ENCODE peak calls at places on chromosomes 7 and 10, in ten cellular contexts. O is gastrocnemius medialis, X is colonic mucosa, H is skeletal muscle cell, L is endodermal cell, V is BE2C, Z is keratinocyte, J is ovary, D is lower lobe of right lung, I is heart left ventricle. Q is an unnamed sample.

GRCh38 chr7:2880882-2881281 is 36.8 kb upstream of the GNA12 start:
- DNase-seq in O (no peak), X (no peak), H (no peak), L (peak), V (no peak), Z (no peak), J (peak), D (no peak), I (no peak), Q (no peak)

GRCh38 chr7:39609084-39609461 is 14.3 kb upstream of the RALA start:
- DNase-seq in O (no peak), X (no peak), H (peak), L (no peak), V (peak), Z (no peak), J (no peak), D (no peak), I (no peak), Q (no peak)

GRCh38 chr10:13660545-13660920 is 73.8 kb downstream of the PRPF18 start:
- DNase-seq in O (no peak), X (no peak), H (no peak), L (no peak), V (no peak), Z (peak), J (no peak), D (no peak), I (no peak), Q (no peak)

GRCh38 chr10:6058677-6059475 is 3.3 kb downstream of the IL2RA start:
- DNase-seq in O (no peak), X (no peak), H (no peak), L (peak), V (no peak), Z (no peak), J (no peak), D (no peak), I (no peak), Q (no peak)

GRCh38 chr7:129721139-129721538 is 109.6 kb downstream of the NRF1 start:
- DNase-seq in O (no peak), X (no peak), H (no peak), L (no peak), V (no peak), Z (no peak), J (no peak), D (no peak), I (no peak), Q (no peak)

GRCh38 chr7:51318886-51319579 is 2.4 kb upstream of the COBL start:
- DNase-seq in O (no peak), X (peak), H (no peak), L (peak), V (no peak), Z (no peak), J (no peak), D (no peak), I (no peak), Q (no peak)

GRCh38 chr7:96686305-96686704 is 23.3 kb downstream of the SEM1 start:
- DNase-seq in O (no peak), X (no peak), H (no peak), L (no peak), V (no peak), Z (no peak), J (no peak), D (no peak), I (no peak), Q (no peak)

GRCh38 chr10:71421075-71421434 is 24.3 kb downstream of the CDH23 start:
- DNase-seq in O (no peak), X (no peak), H (no peak), L (peak), V (no peak), Z (no peak), J (no peak), D (no peak), I (no peak), Q (no peak)

GRCh38 chr7:148901178-148901577 is 17.1 kb upstream of the EZH2 start:
- DNase-seq in O (no peak), X (no peak), H (no peak), L (no peak), V (no peak), Z (peak), J (no peak), D (no peak), I (no peak), Q (no peak)

GRCh38 chr10:49318028-49318427 is 19.1 kb downstream of the C10orf71 start:
- DNase-seq in O (no peak), X (no peak), H (no peak), L (no peak), V (no peak), Z (no peak), J (no peak), D (no peak), I (no peak), Q (no peak)

GRCh38 chr10:114328876-114329275 is 75.4 kb downstream of the AFAP1L2 start:
- DNase-seq in O (peak), X (no peak), H (no peak), L (no peak), V (no peak), Z (no peak), J (no peak), D (no peak), I (no peak), Q (no peak)

GRCh38 chr7:70694357-70694908 is 437.5 kb upstream of the GALNT17 start:
- DNase-seq in O (no peak), X (peak), H (no peak), L (peak), V (peak), Z (no peak), J (peak), D (peak), I (peak), Q (peak)

GRCh38 chr7:94405506-94405905 is 10.8 kb downstream of the COL1A2 start:
- DNase-seq in O (no peak), X (no peak), H (no peak), L (no peak), V (no peak), Z (no peak), J (no peak), D (no peak), I (no peak), Q (no peak)

GRCh38 chr7:120867932-120868331 is 10.0 kb upstream of the TSPAN12 start:
- DNase-seq in O (no peak), X (no peak), H (no peak), L (no peak), V (no peak), Z (no peak), J (no peak), D (no peak), I (no peak), Q (no peak)

GRCh38 chr7:139036901-139037300 is 1.1 kb upstream of the ZC3HAV1L start:
- DNase-seq in O (no peak), X (no peak), H (no peak), L (no peak), V (no peak), Z (no peak), J (no peak), D (no peak), I (no peak), Q (no peak)

GRCh38 chr10:51082857-51083256 is 8.6 kb downstream of the PRKG1 start:
- DNase-seq in O (no peak), X (no peak), H (no peak), L (no peak), V (no peak), Z (no peak), J (no peak), D (no peak), I (no peak), Q (no peak)

GRCh38 chr10:22341190-22341935 is 3.9 kb upstream of the SPAG6 start:
- DNase-seq in O (no peak), X (no peak), H (no peak), L (no peak), V (no peak), Z (no peak), J (peak), D (no peak), I (no peak), Q (peak)

GRCh38 chr7:41674505-41675023 is 28.3 kb downstream of the INHBA start:
- DNase-seq in O (no peak), X (no peak), H (no peak), L (no peak), V (no peak), Z (no peak), J (no peak), D (no peak), I (no peak), Q (no peak)

GRCh38 chr10:42113158-42113450 is 525.3 kb downstream of the ZNF33B start:
- DNase-seq in O (no peak), X (no peak), H (no peak), L (no peak), V (no peak), Z (no peak), J (no peak), D (no peak), I (no peak), Q (no peak)

GRCh38 chr10:29067628-29068027 is 221.2 kb upstream of the LYZL1 start:
- DNase-seq in O (no peak), X (no peak), H (no peak), L (no peak), V (no peak), Z (no peak), J (no peak), D (no peak), I (no peak), Q (no peak)

GRCh38 chr10:29068302-29068701 is 220.6 kb upstream of the LYZL1 start:
- DNase-seq in O (no peak), X (no peak), H (no peak), L (peak), V (no peak), Z (no peak), J (no peak), D (no peak), I (no peak), Q (no peak)

GRCh38 chr10:29067161-29067560 is 221.7 kb upstream of the LYZL1 start:
- DNase-seq in O (no peak), X (no peak), H (no peak), L (no peak), V (no peak), Z (peak), J (no peak), D (no peak), I (no peak), Q (no peak)

GRCh38 chr10:29064665-29065064 is 224.2 kb upstream of the LYZL1 start:
- DNase-seq in O (no peak), X (no peak), H (no peak), L (no peak), V (no peak), Z (no peak), J (no peak), D (no peak), I (no peak), Q (no peak)

DNA sequence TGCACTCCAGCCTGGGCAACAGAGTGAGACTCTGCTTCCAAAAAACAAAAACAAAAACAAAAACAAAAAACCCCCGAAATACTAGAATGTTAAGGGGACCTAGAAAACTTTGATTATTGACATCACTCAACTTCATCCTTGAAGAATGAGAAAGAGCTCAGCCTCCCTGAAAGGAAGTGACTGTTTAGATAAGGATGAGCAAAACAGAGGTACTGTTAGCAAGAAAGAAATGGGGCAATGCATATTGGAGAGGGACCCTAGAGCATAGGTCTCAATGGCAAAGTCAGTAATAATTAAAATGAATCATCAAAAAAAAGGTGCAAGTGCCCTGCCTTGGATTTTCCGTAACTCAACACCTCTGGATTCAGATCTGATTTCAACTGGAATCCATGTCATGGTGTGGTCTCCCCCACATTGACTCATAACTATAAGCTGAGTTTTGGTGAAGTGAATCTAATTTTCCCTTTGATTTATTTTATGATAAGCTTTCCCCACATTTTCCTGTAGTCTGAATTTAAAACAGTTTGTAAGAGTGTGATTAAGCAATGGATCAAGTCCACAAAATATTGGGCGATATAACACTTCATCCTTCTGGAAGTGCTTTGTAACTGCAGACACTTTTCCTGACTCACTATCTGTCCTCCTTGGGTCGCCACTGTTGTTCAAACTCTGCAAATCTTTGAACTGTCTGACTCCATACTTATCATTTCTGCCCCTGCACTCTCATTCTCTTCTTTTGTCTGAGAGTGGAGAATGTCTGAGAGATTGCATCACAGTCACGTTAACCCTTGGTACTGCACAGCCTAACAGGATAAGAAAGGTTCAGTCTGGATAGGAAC is 224.8 kb upstream of the LYZL1 start:
- DNase-seq in O (no peak), X (no peak), H (no peak), L (no peak), V (no peak), Z (no peak), J (no peak), D (no peak), I (no peak), Q (no peak)
- H3K4me3 ChIP-seq in O (no peak), X (no peak), H (no peak), L (no peak), V (no peak), Z (no peak), J (no peak), D (no peak), I (no peak), Q (no peak)

GRCh38 chr7:5381211-5381772 is 42.3 kb downstream of the TNRC18 start:
- DNase-seq in O (no peak), X (no peak), H (no peak), L (no peak), V (no peak), Z (no peak), J (no peak), D (no peak), I (no peak), Q (no peak)

GRCh38 chr7:5383314-5384098 is 40.1 kb downstream of the TNRC18 start:
- DNase-seq in O (no peak), X (no peak), H (no peak), L (no peak), V (no peak), Z (no peak), J (no peak), D (no peak), I (no peak), Q (no peak)

GRCh38 chr7:5380350-5381210 is 43.1 kb downstream of the TNRC18 start:
- DNase-seq in O (no peak), X (no peak), H (no peak), L (no peak), V (no peak), Z (no peak), J (no peak), D (no peak), I (no peak), Q (no peak)

GRCh38 chr7:5384618-5385017 is 39.0 kb downstream of the TNRC18 start:
- DNase-seq in O (no peak), X (no peak), H (no peak), L (no peak), V (no peak), Z (no peak), J (no peak), D (no peak), I (no peak), Q (no peak)

GRCh38 chr7:5382281-5383041 is 41.2 kb downstream of the TNRC18 start:
- DNase-seq in O (no peak), X (no peak), H (no peak), L (peak), V (peak), Z (no peak), J (peak), D (no peak), I (no peak), Q (no peak)
- H3K4me3 ChIP-seq in O (no peak), X (no peak), H (no peak), L (no peak), V (peak), Z (no peak), J (no peak), D (no peak), I (no peak), Q (no peak)

GRCh38 chr7:12893292-12893691 is 205.9 kb downstream of the ARL4A start:
- DNase-seq in O (no peak), X (no peak), H (no peak), L (no peak), V (no peak), Z (no peak), J (no peak), D (no peak), I (no peak), Q (no peak)

GRCh38 chr7:12895296-12895695 is 207.9 kb downstream of the ARL4A start:
- DNase-seq in O (no peak), X (no peak), H (no peak), L (no peak), V (no peak), Z (no peak), J (no peak), D (no peak), I (no peak), Q (no peak)

GRCh38 chr7:12898610-12899009 is 211.2 kb downstream of the ARL4A start:
- DNase-seq in O (no peak), X (no peak), H (no peak), L (no peak), V (no peak), Z (no peak), J (no peak), D (no peak), I (no peak), Q (no peak)

GRCh38 chr7:12896316-12896715 is 208.9 kb downstream of the ARL4A start:
- DNase-seq in O (no peak), X (no peak), H (no peak), L (no peak), V (no peak), Z (no peak), J (no peak), D (no peak), I (no peak), Q (no peak)

GRCh38 chr7:12898004-12898403 is 210.6 kb downstream of the ARL4A start:
- DNase-seq in O (no peak), X (no peak), H (no peak), L (no peak), V (no peak), Z (no peak), J (no peak), D (no peak), I (no peak), Q (no peak)
- H3K4me3 ChIP-seq in O (no peak), X (no peak), H (no peak), L (no peak), V (no peak), Z (no peak), J (no peak), D (no peak), I (no peak), Q (no peak)

GRCh38 chr10:79399242-79399831 is 46.1 kb downstream of the ZCCHC24 start:
- DNase-seq in O (peak), X (peak), H (peak), L (peak), V (peak), Z (no peak), J (peak), D (peak), I (peak), Q (peak)
- H3K4me3 ChIP-seq in O (no peak), X (no peak), H (peak), L (no peak), V (no peak), Z (no peak), J (no peak), D (no peak), I (peak), Q (no peak)

GRCh38 chr7:26157520-26158105 is 5.6 kb downstream of the NFE2L3 start:
- DNase-seq in O (no peak), X (no peak), H (no peak), L (no peak), V (no peak), Z (no peak), J (no peak), D (no peak), I (no peak), Q (no peak)
- H3K4me3 ChIP-seq in O (no peak), X (no peak), H (no peak), L (no peak), V (no peak), Z (no peak), J (no peak), D (no peak), I (no peak), Q (no peak)

GRCh38 chr10:129233351-129234148 is 233.5 kb upstream of the MGMT start:
- DNase-seq in O (no peak), X (no peak), H (no peak), L (no peak), V (no peak), Z (no peak), J (no peak), D (no peak), I (no peak), Q (no peak)
- H3K4me3 ChIP-seq in O (no peak), X (no peak), H (no peak), L (no peak), V (no peak), Z (no peak), J (no peak), D (no peak), I (no peak), Q (no peak)

DNA sequence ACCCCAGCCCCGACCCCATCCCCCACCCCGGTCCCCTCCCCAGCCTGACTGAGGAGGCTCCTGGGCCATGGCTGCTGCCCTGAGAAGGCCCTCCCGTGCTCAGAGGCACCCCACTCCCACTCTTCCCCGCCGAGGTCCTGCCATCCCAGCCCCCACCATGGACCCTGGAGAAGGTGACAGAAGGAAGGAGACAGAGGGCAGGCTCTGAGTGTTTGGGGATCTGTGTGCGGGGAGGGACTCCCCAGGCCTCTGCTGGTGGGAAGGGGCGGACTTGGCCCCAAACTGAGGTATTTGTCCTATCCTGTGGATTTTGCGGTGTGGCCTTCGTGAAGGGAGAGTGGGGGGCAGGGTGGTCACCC is 53.4 kb downstream of the PWWP2B start:
- DNase-seq in O (no peak), X (no peak), H (no peak), L (no peak), V (no peak), Z (no peak), J (no peak), D (no peak), I (peak), Q (no peak)
- H3K4me3 ChIP-seq in O (no peak), X (no peak), H (no peak), L (no peak), V (no peak), Z (no peak), J (no peak), D (no peak), I (no peak), Q (no peak)

GRCh38 chr7:27124096-27124978 is 6.2 kb downstream of the HOXA4 start:
- DNase-seq in O (no peak), X (peak), H (no peak), L (peak), V (no peak), Z (no peak), J (no peak), D (no peak), I (no peak), Q (peak)
- H3K4me3 ChIP-seq in O (no peak), X (no peak), H (no peak), L (no peak), V (no peak), Z (no peak), J (no peak), D (peak), I (no peak), Q (no peak)